ENCODE peak calls at places on chromosomes 3 and 15, in seven cellular contexts. X is foreskin fibroblast; D is choroid plexus epithelial cell; I is CD8-positive, alpha-beta T cell; W is astrocyte of the cerebellum; B is bronchial epithelial cell; G is pancreas. C is an unnamed sample.

GRCh38 chr3:136351351-136351750 is 101.2 kb downstream of the PCCB start:
- DNase-seq in X (peak; percentile 37), D (no peak), I (no peak), W (no peak), B (no peak), G (no peak), C (no peak)

GRCh38 chr3:32297366-32297765 is 58.9 kb downstream of the CMTM8 start:
- DNase-seq in X (no peak), D (no peak), I (peak; percentile 34), W (no peak), B (no peak), G (no peak), C (no peak)

GRCh38 chr3:142888484-142889262 is at the start of gene PCOLCE2:
- DNase-seq in X (peak; percentile 49), D (no peak), I (no peak), W (no peak), B (no peak), G (peak; percentile 17), C (peak; percentile 29)

GRCh38 chr15:47711654-47712053 is 5.7 kb upstream of the SEMA6D start:
- DNase-seq in X (peak; percentile 36), D (peak; percentile 56), I (no peak), W (no peak), B (peak; percentile 44), G (no peak), C (no peak)

GRCh38 chr15:92820233-92821021 is 79.7 kb upstream of the CHD2 start:
- DNase-seq in X (peak; percentile 98), D (peak; percentile 94), I (peak; percentile 85), W (peak; percentile 78), B (peak; percentile 88), G (peak; percentile 91), C (peak; percentile 87)

GRCh38 chr3:159417761-159418160 is 570.9 kb upstream of the IL12A start:
- DNase-seq in X (peak; percentile 56), D (peak; percentile 28), I (no peak), W (no peak), B (peak; percentile 8), G (no peak), C (no peak)

GRCh38 chr15:48868549-48868948 is 9.4 kb upstream of the EID1 start:
- DNase-seq in X (peak; percentile 84), D (peak; percentile 89), I (no peak), W (peak; percentile 54), B (peak; percentile 94), G (no peak), C (no peak)

GRCh38 chr3:120554727-120555660 is 41.1 kb upstream of the NDUFB4 start:
- DNase-seq in X (peak; percentile 67), D (no peak), I (no peak), W (no peak), B (no peak), G (no peak), C (no peak)

GRCh38 chr3:173502983-173503568 is 105.5 kb downstream of the NLGN1 start:
- DNase-seq in X (peak; percentile 29), D (peak; percentile 61), I (no peak), W (peak; percentile 76), B (no peak), G (no peak), C (no peak)

GRCh38 chr15:52306270-52306669 is 10.7 kb upstream of the MYO5C start:
- DNase-seq in X (peak; percentile 84), D (peak; percentile 61), I (no peak), W (no peak), B (peak; percentile 99), G (no peak), C (no peak)

GRCh38 chr15:97071658-97072057 is 741.2 kb downstream of the NR2F2 start:
- DNase-seq in X (no peak), D (no peak), I (no peak), W (no peak), B (no peak), G (no peak), C (no peak)

GRCh38 chr15:56805466-56806146 is 72.3 kb upstream of the ZNF280D start:
- DNase-seq in X (peak; percentile 88), D (peak; percentile 89), I (no peak), W (peak; percentile 75), B (peak; percentile 89), G (no peak), C (no peak)

GRCh38 chr3:133038731-133039398 is 674 bp downstream of the TMEM108 start:
- DNase-seq in X (peak; percentile 37), D (peak; percentile 7), I (no peak), W (no peak), B (no peak), G (peak; percentile 20), C (peak; percentile 24)

GRCh38 chr3:126514161-126514560 is 3.4 kb downstream of the UROC1 start:
- DNase-seq in X (no peak), D (no peak), I (no peak), W (no peak), B (no peak), G (no peak), C (no peak)

GRCh38 chr3:34292605-34293300 is 494.3 kb downstream of the PDCD6IP start:
- DNase-seq in X (no peak), D (no peak), I (no peak), W (no peak), B (no peak), G (no peak), C (no peak)

GRCh38 chr15:37978231-37978630 is 43.8 kb downstream of the TMCO5A start:
- DNase-seq in X (no peak), D (no peak), I (no peak), W (no peak), B (no peak), G (no peak), C (no peak)

GRCh38 chr3:139265131-139266016 is 78.4 kb upstream of the MRPS22 start:
- DNase-seq in X (no peak), D (no peak), I (no peak), W (no peak), B (no peak), G (no peak), C (no peak)

GRCh38 chr3:23713641-23714040 is 92.1 kb upstream of the UBE2E1 start:
- DNase-seq in X (no peak), D (no peak), I (no peak), W (peak; percentile 18), B (no peak), G (no peak), C (no peak)

GRCh38 chr3:89690649-89691048 is 583.2 kb downstream of the EPHA3 start:
- DNase-seq in X (peak; percentile 80), D (peak; percentile 28), I (no peak), W (no peak), B (no peak), G (no peak), C (no peak)

GRCh38 chr3:115386347-115386746 is 237.0 kb upstream of the GAP43 start:
- DNase-seq in X (no peak), D (no peak), I (no peak), W (no peak), B (no peak), G (no peak), C (no peak)
- TF ChIP-seq CTCF in X (no peak), D (no peak), I (no peak), W (no peak), B (no peak), G (no peak), C (no peak)

GRCh38 chr15:85491663-85492062 is 111.3 kb downstream of the AKAP13 start:
- DNase-seq in X (no peak), D (no peak), I (no peak), W (no peak), B (no peak), G (no peak), C (no peak)

GRCh38 chr15:85488997-85489396 is 108.6 kb downstream of the AKAP13 start:
- DNase-seq in X (no peak), D (no peak), I (no peak), W (no peak), B (no peak), G (no peak), C (no peak)

GRCh38 chr15:85493258-85493657 is 112.9 kb downstream of the AKAP13 start:
- DNase-seq in X (no peak), D (no peak), I (no peak), W (no peak), B (no peak), G (no peak), C (no peak)

GRCh38 chr15:85485956-85486567 is 105.7 kb downstream of the AKAP13 start:
- DNase-seq in X (peak; percentile 75), D (peak; percentile 90), I (peak; percentile 58), W (peak; percentile 67), B (peak; percentile 81), G (peak; percentile 55), C (peak; percentile 63)

DNA sequence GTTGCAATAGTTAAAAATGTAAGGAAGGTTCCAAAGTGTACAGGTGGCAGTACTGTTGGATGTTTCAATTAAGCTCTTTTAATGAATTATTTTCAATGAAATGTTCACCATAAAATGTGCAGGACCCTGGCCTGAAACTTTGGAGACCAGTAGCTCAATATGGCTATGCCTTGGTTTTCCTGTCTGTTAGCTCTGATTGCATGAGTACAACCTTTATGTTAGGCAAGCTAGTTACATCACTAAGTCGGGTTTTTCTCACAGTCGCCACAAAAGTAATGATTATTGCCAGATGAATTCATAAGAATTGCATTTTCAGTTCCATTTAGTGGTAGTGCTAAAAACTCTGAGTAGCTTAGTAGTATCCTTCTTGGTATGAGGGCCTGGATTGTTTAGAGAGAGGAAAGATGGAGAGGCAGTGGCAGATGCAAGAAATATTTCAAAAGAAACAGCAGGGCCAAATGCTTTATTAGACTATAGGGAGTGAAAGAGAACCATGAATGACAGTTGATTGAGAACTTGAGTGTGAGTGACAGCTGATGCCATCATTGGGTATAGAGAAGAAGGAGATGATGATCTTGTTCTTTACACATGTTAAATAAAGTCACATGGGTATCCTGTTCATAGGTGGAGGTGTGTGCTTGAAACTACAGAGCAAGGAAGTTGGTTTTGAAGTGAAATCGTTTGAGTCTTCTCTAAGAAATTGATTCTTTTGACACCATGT is 109.5 kb downstream of the AKAP13 start:
- DNase-seq in X (no peak), D (no peak), I (no peak), W (no peak), B (no peak), G (no peak), C (no peak)
- TF ChIP-seq CTCF in X (no peak), D (no peak), I (no peak), W (no peak), B (no peak), G (no peak), C (no peak)

GRCh38 chr3:8338424-8338823 is 163.2 kb upstream of the LMCD1 start:
- DNase-seq in X (no peak), D (no peak), I (no peak), W (no peak), B (no peak), G (no peak), C (no peak)

GRCh38 chr3:8348076-8348475 is 153.5 kb upstream of the LMCD1 start:
- DNase-seq in X (no peak), D (no peak), I (no peak), W (no peak), B (no peak), G (no peak), C (no peak)

GRCh38 chr3:8345396-8345795 is 156.2 kb upstream of the LMCD1 start:
- DNase-seq in X (no peak), D (peak; percentile 3), I (no peak), W (no peak), B (no peak), G (no peak), C (no peak)

GRCh38 chr3:8341853-8342252 is 159.8 kb upstream of the LMCD1 start:
- DNase-seq in X (no peak), D (no peak), I (no peak), W (no peak), B (peak; percentile 14), G (no peak), C (no peak)

GRCh38 chr3:8343058-8343457 is 158.6 kb upstream of the LMCD1 start:
- DNase-seq in X (no peak), D (no peak), I (no peak), W (no peak), B (no peak), G (no peak), C (no peak)
- TF ChIP-seq CTCF in X (no peak), D (no peak), I (no peak), W (no peak), B (no peak), G (no peak), C (no peak)

GRCh38 chr3:37024092-37024491 is 30.8 kb downstream of the MLH1 start:
- DNase-seq in X (peak; percentile 21), D (peak; percentile 53), I (no peak), W (no peak), B (no peak), G (no peak), C (no peak)
- TF ChIP-seq CTCF in X (no peak), D (peak; percentile 56), I (peak; percentile 34), W (peak; percentile 31), B (peak; percentile 12), G (no peak), C (peak; percentile 39)

C was measured in neural crest cell.